ENCODE peak calls at places on chromosome X, in eight cellular contexts. One of them, this sample, is unnamed.

GRCh38 chrX:95056901-95057300 is 1382.9 kb downstream of the FAM133A start:
- DNase-seq in Jurkat, Clone E6-1: no peak
- DNase-seq in lower leg skin: no peak
- DNase-seq in SK-N-SH: no peak
- DNase-seq in breast epithelium: no peak
- DNase-seq in AG04450: no peak
- DNase-seq in tibial artery: no peak
- DNase-seq in CD8-positive, alpha-beta memory T cell: no peak
- DNase-seq in this sample: no peak

GRCh38 chrX:131827935-131828334 is 195.2 kb upstream of the STK26 start:
- DNase-seq in Jurkat, Clone E6-1: peak; percentile 25
- DNase-seq in lower leg skin: no peak
- DNase-seq in SK-N-SH: peak; percentile 28
- DNase-seq in breast epithelium: no peak
- DNase-seq in AG04450: no peak
- DNase-seq in tibial artery: no peak
- DNase-seq in CD8-positive, alpha-beta memory T cell: no peak
- DNase-seq in this sample: no peak

GRCh38 chrX:39912126-39912525 is 185.6 kb downstream of the BCOR start:
- DNase-seq in Jurkat, Clone E6-1: no peak
- DNase-seq in lower leg skin: no peak
- DNase-seq in SK-N-SH: no peak
- DNase-seq in breast epithelium: no peak
- DNase-seq in AG04450: no peak
- DNase-seq in tibial artery: no peak
- DNase-seq in CD8-positive, alpha-beta memory T cell: no peak
- DNase-seq in this sample: no peak

GRCh38 chrX:119147486-119147885 is 19.9 kb upstream of the KIAA1210 start:
- DNase-seq in Jurkat, Clone E6-1: no peak
- DNase-seq in lower leg skin: no peak
- DNase-seq in SK-N-SH: no peak
- DNase-seq in breast epithelium: no peak
- DNase-seq in AG04450: no peak
- DNase-seq in tibial artery: no peak
- DNase-seq in CD8-positive, alpha-beta memory T cell: no peak
- DNase-seq in this sample: no peak

GRCh38 chrX:24148535-24149345 is 789 bp upstream of the ZFX start:
- DNase-seq in Jurkat, Clone E6-1: no peak
- DNase-seq in lower leg skin: no peak
- DNase-seq in SK-N-SH: peak; percentile 66
- DNase-seq in breast epithelium: no peak
- DNase-seq in AG04450: no peak
- DNase-seq in tibial artery: no peak
- DNase-seq in CD8-positive, alpha-beta memory T cell: no peak
- DNase-seq in this sample: peak; percentile 79

GRCh38 chrX:44843318-44843702 is 511 bp upstream of the DUSP21 start:
- DNase-seq in Jurkat, Clone E6-1: no peak
- DNase-seq in lower leg skin: no peak
- DNase-seq in SK-N-SH: no peak
- DNase-seq in breast epithelium: no peak
- DNase-seq in AG04450: no peak
- DNase-seq in tibial artery: no peak
- DNase-seq in CD8-positive, alpha-beta memory T cell: no peak
- DNase-seq in this sample: no peak

GRCh38 chrX:4710618-4711433 is 997.4 kb upstream of the PRKX start:
- DNase-seq in Jurkat, Clone E6-1: peak; percentile 81
- DNase-seq in lower leg skin: no peak
- DNase-seq in SK-N-SH: no peak
- DNase-seq in breast epithelium: no peak
- DNase-seq in AG04450: no peak
- DNase-seq in tibial artery: no peak
- DNase-seq in CD8-positive, alpha-beta memory T cell: no peak
- DNase-seq in this sample: no peak

GRCh38 chrX:120840826-120841225 is 34.8 kb downstream of the CT47B1 start:
- DNase-seq in Jurkat, Clone E6-1: no peak
- DNase-seq in lower leg skin: no peak
- DNase-seq in SK-N-SH: no peak
- DNase-seq in breast epithelium: no peak
- DNase-seq in AG04450: no peak
- DNase-seq in tibial artery: no peak
- DNase-seq in CD8-positive, alpha-beta memory T cell: no peak
- DNase-seq in this sample: peak; percentile 24

GRCh38 chrX:49892552-49892951 is 13.3 kb downstream of the USP27X start:
- DNase-seq in Jurkat, Clone E6-1: no peak
- DNase-seq in lower leg skin: no peak
- DNase-seq in SK-N-SH: no peak
- DNase-seq in breast epithelium: no peak
- DNase-seq in AG04450: no peak
- DNase-seq in tibial artery: no peak
- DNase-seq in CD8-positive, alpha-beta memory T cell: no peak
- DNase-seq in this sample: no peak

GRCh38 chrX:94329182-94329581 is 655.2 kb downstream of the FAM133A start:
- DNase-seq in Jurkat, Clone E6-1: no peak
- DNase-seq in lower leg skin: no peak
- DNase-seq in SK-N-SH: no peak
- DNase-seq in breast epithelium: no peak
- DNase-seq in AG04450: no peak
- DNase-seq in tibial artery: no peak
- DNase-seq in CD8-positive, alpha-beta memory T cell: no peak
- DNase-seq in this sample: no peak

GRCh38 chrX:21798677-21799219 is 40.7 kb upstream of the MBTPS2 start:
- DNase-seq in Jurkat, Clone E6-1: no peak
- DNase-seq in lower leg skin: no peak
- DNase-seq in SK-N-SH: no peak
- DNase-seq in breast epithelium: no peak
- DNase-seq in AG04450: peak; percentile 1
- DNase-seq in tibial artery: no peak
- DNase-seq in CD8-positive, alpha-beta memory T cell: no peak
- DNase-seq in this sample: no peak

GRCh38 chrX:108167211-108167872 is 75.8 kb downstream of the ATG4A start:
- DNase-seq in Jurkat, Clone E6-1: no peak
- DNase-seq in lower leg skin: no peak
- DNase-seq in SK-N-SH: no peak
- DNase-seq in breast epithelium: no peak
- DNase-seq in AG04450: no peak
- DNase-seq in tibial artery: no peak
- DNase-seq in CD8-positive, alpha-beta memory T cell: no peak
- DNase-seq in this sample: no peak

GRCh38 chrX:132716006-132716405 is 227.2 kb upstream of the MBNL3 start:
- DNase-seq in Jurkat, Clone E6-1: no peak
- DNase-seq in lower leg skin: no peak
- DNase-seq in SK-N-SH: peak; percentile 8
- DNase-seq in breast epithelium: no peak
- DNase-seq in AG04450: no peak
- DNase-seq in tibial artery: no peak
- DNase-seq in CD8-positive, alpha-beta memory T cell: no peak
- DNase-seq in this sample: no peak

GRCh38 chrX:107421337-107421736 is 28.1 kb upstream of the FRMPD3 start:
- DNase-seq in Jurkat, Clone E6-1: no peak
- DNase-seq in lower leg skin: no peak
- DNase-seq in SK-N-SH: no peak
- DNase-seq in breast epithelium: no peak
- DNase-seq in AG04450: no peak
- DNase-seq in tibial artery: no peak
- DNase-seq in CD8-positive, alpha-beta memory T cell: no peak
- DNase-seq in this sample: no peak

GRCh38 chrX:145609951-145610511 is 207.6 kb upstream of the SLITRK2 start:
- DNase-seq in Jurkat, Clone E6-1: no peak
- DNase-seq in lower leg skin: no peak
- DNase-seq in SK-N-SH: no peak
- DNase-seq in breast epithelium: no peak
- DNase-seq in AG04450: peak; percentile 11
- DNase-seq in tibial artery: no peak
- DNase-seq in CD8-positive, alpha-beta memory T cell: no peak
- DNase-seq in this sample: no peak

GRCh38 chrX:56978172-56978571 is 17.2 kb downstream of the SPIN3 start:
- DNase-seq in Jurkat, Clone E6-1: peak; percentile 64
- DNase-seq in lower leg skin: peak; percentile 16
- DNase-seq in SK-N-SH: peak; percentile 39
- DNase-seq in breast epithelium: no peak
- DNase-seq in AG04450: no peak
- DNase-seq in tibial artery: no peak
- DNase-seq in CD8-positive, alpha-beta memory T cell: no peak
- DNase-seq in this sample: no peak

GRCh38 chrX:54810532-54810931 is 3.0 kb downstream of the MAGED2 start:
- DNase-seq in Jurkat, Clone E6-1: no peak
- DNase-seq in lower leg skin: no peak
- DNase-seq in SK-N-SH: no peak
- DNase-seq in breast epithelium: no peak
- DNase-seq in AG04450: no peak
- DNase-seq in tibial artery: no peak
- DNase-seq in CD8-positive, alpha-beta memory T cell: no peak
- DNase-seq in this sample: no peak

GRCh38 chrX:39244146-39244545 is 442.9 kb downstream of the MID1IP1 start:
- DNase-seq in Jurkat, Clone E6-1: no peak
- DNase-seq in lower leg skin: no peak
- DNase-seq in SK-N-SH: no peak
- DNase-seq in breast epithelium: no peak
- DNase-seq in AG04450: no peak
- DNase-seq in tibial artery: no peak
- DNase-seq in CD8-positive, alpha-beta memory T cell: no peak
- DNase-seq in this sample: no peak

GRCh38 chrX:53065066-53065465 is 16.5 kb downstream of the GPR173 start:
- DNase-seq in Jurkat, Clone E6-1: no peak
- DNase-seq in lower leg skin: no peak
- DNase-seq in SK-N-SH: no peak
- DNase-seq in breast epithelium: no peak
- DNase-seq in AG04450: no peak
- DNase-seq in tibial artery: no peak
- DNase-seq in CD8-positive, alpha-beta memory T cell: no peak
- DNase-seq in this sample: no peak

GRCh38 chrX:143635915-143636314 is at the start of gene SLITRK4:
- DNase-seq in Jurkat, Clone E6-1: no peak
- DNase-seq in lower leg skin: no peak
- DNase-seq in SK-N-SH: no peak
- DNase-seq in breast epithelium: no peak
- DNase-seq in AG04450: no peak
- DNase-seq in tibial artery: no peak
- DNase-seq in CD8-positive, alpha-beta memory T cell: no peak
- DNase-seq in this sample: no peak

GRCh38 chrX:43269201-43269600 is 386.9 kb upstream of the MAOA start:
- DNase-seq in Jurkat, Clone E6-1: no peak
- DNase-seq in lower leg skin: no peak
- DNase-seq in SK-N-SH: no peak
- DNase-seq in breast epithelium: no peak
- DNase-seq in AG04450: no peak
- DNase-seq in tibial artery: no peak
- DNase-seq in CD8-positive, alpha-beta memory T cell: no peak
- DNase-seq in this sample: no peak

GRCh38 chrX:67545772-67546495 is 2.1 kb downstream of the AR start:
- DNase-seq in Jurkat, Clone E6-1: no peak
- DNase-seq in lower leg skin: no peak
- DNase-seq in SK-N-SH: peak; percentile 25
- DNase-seq in breast epithelium: no peak
- DNase-seq in AG04450: no peak
- DNase-seq in tibial artery: peak; percentile 62
- DNase-seq in CD8-positive, alpha-beta memory T cell: no peak
- DNase-seq in this sample: no peak
- H3K4me3 ChIP-seq in Jurkat, Clone E6-1: no peak overlapping the region
- H3K4me3 ChIP-seq in lower leg skin: no peak overlapping the region
- H3K4me3 ChIP-seq in SK-N-SH: no peak overlapping the region
- H3K4me3 ChIP-seq in breast epithelium: peak overlapping the region; percentile 52
- H3K4me3 ChIP-seq in AG04450: peak overlapping the region; percentile 63
- H3K4me3 ChIP-seq in tibial artery: peak overlapping the region; percentile 59
- H3K4me3 ChIP-seq in CD8-positive, alpha-beta memory T cell: no peak overlapping the region
- H3K4me3 ChIP-seq in this sample: peak overlapping the region; percentile 46

DNA sequence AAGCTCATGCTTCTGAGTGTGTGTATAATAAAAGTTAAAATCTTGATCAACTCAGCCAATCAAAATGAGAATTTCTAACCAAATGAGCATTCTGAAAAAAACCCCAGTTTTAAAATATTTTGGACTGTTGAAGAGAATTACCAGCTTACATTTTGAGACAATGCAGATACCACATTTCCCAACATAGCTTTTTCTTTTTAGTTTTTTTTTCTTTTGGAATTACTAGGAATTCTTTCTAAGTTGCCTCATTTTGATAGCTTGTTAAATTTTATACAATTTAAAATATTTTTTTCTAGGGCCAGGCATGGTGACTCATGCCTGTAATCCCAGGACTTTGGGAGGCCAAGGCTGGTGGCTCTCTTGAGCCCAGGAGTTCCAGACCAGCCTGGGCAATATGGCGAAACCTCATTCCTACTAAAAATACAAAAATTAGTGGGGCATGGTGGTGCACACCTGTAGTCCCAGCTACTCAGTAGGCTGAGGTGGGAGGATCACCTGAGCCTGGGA is 2.2 kb downstream of the RP2 start:
- DNase-seq in Jurkat, Clone E6-1: no peak
- DNase-seq in lower leg skin: no peak
- DNase-seq in SK-N-SH: no peak
- DNase-seq in breast epithelium: no peak
- DNase-seq in AG04450: no peak
- DNase-seq in tibial artery: no peak
- DNase-seq in CD8-positive, alpha-beta memory T cell: no peak
- DNase-seq in this sample: no peak
- H3K4me3 ChIP-seq in Jurkat, Clone E6-1: no peak overlapping the region
- H3K4me3 ChIP-seq in lower leg skin: no peak overlapping the region
- H3K4me3 ChIP-seq in SK-N-SH: peak overlapping the region; percentile 65
- H3K4me3 ChIP-seq in breast epithelium: no peak overlapping the region
- H3K4me3 ChIP-seq in AG04450: peak overlapping the region; percentile 74
- H3K4me3 ChIP-seq in tibial artery: no peak overlapping the region
- H3K4me3 ChIP-seq in CD8-positive, alpha-beta memory T cell: no peak overlapping the region
- H3K4me3 ChIP-seq in this sample: no peak overlapping the region

DNA sequence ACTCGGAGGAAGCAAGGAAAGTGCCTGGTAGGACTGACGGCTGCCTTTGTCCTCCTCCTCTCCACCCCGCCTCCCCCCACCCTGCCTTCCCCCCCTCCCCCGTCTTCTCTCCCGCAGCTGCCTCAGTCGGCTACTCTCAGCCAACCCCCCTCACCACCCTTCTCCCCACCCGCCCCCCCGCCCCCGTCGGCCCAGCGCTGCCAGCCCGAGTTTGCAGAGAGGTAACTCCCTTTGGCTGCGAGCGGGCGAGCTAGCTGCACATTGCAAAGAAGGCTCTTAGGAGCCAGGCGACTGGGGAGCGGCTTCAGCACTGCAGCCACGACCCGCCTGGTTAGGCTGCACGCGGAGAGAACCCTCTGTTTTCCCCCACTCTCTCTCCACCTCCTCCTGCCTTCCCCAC is 460 bp downstream of the AR start:
- DNase-seq in Jurkat, Clone E6-1: no peak
- DNase-seq in lower leg skin: no peak
- DNase-seq in SK-N-SH: peak; percentile 11
- DNase-seq in breast epithelium: no peak
- DNase-seq in AG04450: no peak
- DNase-seq in tibial artery: peak; percentile 63
- DNase-seq in CD8-positive, alpha-beta memory T cell: no peak
- DNase-seq in this sample: no peak
- H3K4me3 ChIP-seq in Jurkat, Clone E6-1: no peak overlapping the region
- H3K4me3 ChIP-seq in lower leg skin: peak overlapping the region; percentile 15
- H3K4me3 ChIP-seq in SK-N-SH: no peak overlapping the region
- H3K4me3 ChIP-seq in breast epithelium: peak overlapping the region; percentile 52
- H3K4me3 ChIP-seq in AG04450: peak overlapping the region; percentile 63
- H3K4me3 ChIP-seq in tibial artery: peak overlapping the region; percentile 59
- H3K4me3 ChIP-seq in CD8-positive, alpha-beta memory T cell: no peak overlapping the region
- H3K4me3 ChIP-seq in this sample: peak overlapping the region; percentile 46

DNA sequence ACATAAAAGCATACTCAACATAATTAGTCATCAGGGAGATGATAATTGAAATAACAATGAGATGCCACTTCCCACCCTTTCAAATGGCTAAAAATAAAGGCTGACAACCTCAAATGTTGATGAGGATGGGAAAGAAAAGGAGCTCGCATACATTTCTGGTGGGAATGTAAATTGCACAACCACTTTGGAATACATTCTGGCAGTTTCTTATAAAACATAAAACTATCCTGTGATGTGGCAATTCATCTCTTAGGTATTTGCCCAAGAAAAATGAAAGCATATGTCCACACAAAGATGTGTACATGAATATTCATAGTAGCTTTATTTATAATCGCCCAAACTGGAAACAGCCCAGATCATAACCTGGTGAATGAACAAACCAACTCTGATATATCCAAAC is 682 bp upstream of the ZNF275 start:
- DNase-seq in Jurkat, Clone E6-1: no peak
- DNase-seq in lower leg skin: no peak
- DNase-seq in SK-N-SH: no peak
- DNase-seq in breast epithelium: no peak
- DNase-seq in AG04450: no peak
- DNase-seq in tibial artery: no peak
- DNase-seq in CD8-positive, alpha-beta memory T cell: no peak
- DNase-seq in this sample: peak; percentile 25
- H3K4me3 ChIP-seq in Jurkat, Clone E6-1: peak overlapping the region; percentile 50
- H3K4me3 ChIP-seq in lower leg skin: no peak overlapping the region
- H3K4me3 ChIP-seq in SK-N-SH: peak overlapping the region; percentile 54
- H3K4me3 ChIP-seq in breast epithelium: no peak overlapping the region
- H3K4me3 ChIP-seq in AG04450: peak overlapping the region; percentile 58
- H3K4me3 ChIP-seq in tibial artery: no peak overlapping the region
- H3K4me3 ChIP-seq in CD8-positive, alpha-beta memory T cell: peak overlapping the region; percentile 41
- H3K4me3 ChIP-seq in this sample: no peak overlapping the region

This sample was measured in AG09309.